ENCODE peak calls at places on chromosomes 5 and 9, in five cellular contexts. S, J, Y, N and C are unnamed samples.

GRCh38 chr5:165894916-165895315 is 2389.5 kb downstream of the MAT2B start:
- DNase-seq in J (no peak), Y (no peak), S (no peak), N (peak), C (no peak)

GRCh38 chr5:72555871-72556270 is 48.7 kb upstream of the ZNF366 start:
- DNase-seq in N (peak), J (peak), S (peak), Y (no peak), C (no peak)

GRCh38 chr5:66323142-66323890 is 179.2 kb downstream of the SREK1 start:
- DNase-seq in S (no peak), J (no peak), N (no peak), Y (no peak), C (no peak)

GRCh38 chr9:136482046-136482792 is 621 bp downstream of the SEC16A start:
- DNase-seq in J (peak), S (peak), Y (peak), N (peak), C (peak)

GRCh38 chr9:16864741-16865434 is 5.6 kb downstream of the BNC2 start:
- DNase-seq in S (peak), N (no peak), J (peak), Y (no peak), C (peak)

GRCh38 chr5:38816083-38817030 is 29.5 kb upstream of the OSMR start:
- DNase-seq in J (no peak), Y (no peak), N (no peak), S (no peak), C (no peak)

GRCh38 chr9:3028535-3028934 is 184.6 kb upstream of the PUM3 start:
- DNase-seq in Y (no peak), J (peak), S (no peak), N (no peak), C (no peak)

GRCh38 chr5:129460951-129461815 is 1.1 kb downstream of the ADAMTS19 start:
- DNase-seq in N (peak), J (peak), Y (no peak), S (peak), C (peak)

GRCh38 chr9:124764774-124765438 is 6.2 kb downstream of the NR6A1 start:
- DNase-seq in N (no peak), Y (peak), J (peak), S (peak), C (peak)

GRCh38 chr9:14395300-14396082 is 81.5 kb upstream of the NFIB start:
- DNase-seq in Y (no peak), S (no peak), J (no peak), N (no peak), C (no peak)

GRCh38 chr5:89065919-89066318 is 182.9 kb upstream of the MEF2C start:
- DNase-seq in Y (no peak), S (no peak), N (peak), J (no peak), C (no peak)

GRCh38 chr5:139383275-139383992 is at the start of gene SLC23A1:
- DNase-seq in N (peak), S (no peak), J (no peak), Y (no peak), C (no peak)

GRCh38 chr5:68408345-68408871 is 192.9 kb downstream of the PIK3R1 start:
- DNase-seq in J (no peak), Y (no peak), S (no peak), N (no peak), C (no peak)

GRCh38 chr5:54443264-54443663 is 12.2 kb upstream of the HSPB3 start:
- DNase-seq in Y (peak), N (no peak), J (peak), S (peak), C (peak)